ENCODE peak calls at places on chromosomes 4 and X, in seven cellular contexts. A is AG10803, W is fibroblast of lung, V is left lung, H is GM06990, N is cardiac muscle cell, Q is BE2C. M is an unnamed sample.

GRCh38 chr4:2085496-2085901 is 26.4 kb downstream of the NAT8L start:
- DNase-seq in W (no peak), N (no peak), H (no peak), V (peak), Q (no peak), A (no peak), M (no peak)

GRCh38 chr4:4990857-4991540 is 28.3 kb downstream of the CYTL1 start:
- DNase-seq in H (no peak), V (no peak), A (peak), Q (peak), N (peak), W (peak), M (peak)

GRCh38 chr4:127410644-127411043 is 222.1 kb upstream of the INTU start:
- DNase-seq in W (no peak), H (no peak), A (no peak), Q (no peak), N (no peak), V (no peak), M (no peak)

GRCh38 chrX:3638280-3638873 is 75.1 kb downstream of the PRKX start:
- DNase-seq in W (peak), Q (peak), H (no peak), N (peak), A (peak), V (no peak), M (no peak)

GRCh38 chr4:154417358-154417673 is 74.3 kb downstream of the DCHS2 start:
- DNase-seq in V (no peak), W (no peak), Q (no peak), A (no peak), H (no peak), N (no peak), M (no peak)

GRCh38 chr4:83267121-83267834 is 17.3 kb downstream of the COQ2 start:
- DNase-seq in V (no peak), H (no peak), W (peak), N (no peak), Q (no peak), A (peak), M (no peak)

GRCh38 chr4:83757121-83757621 is 221.3 kb downstream of the GPAT3 start:
- DNase-seq in V (no peak), Q (peak), W (no peak), A (peak), N (no peak), H (no peak), M (no peak)

GRCh38 chr4:184420881-184421416 is 53.4 kb downstream of the IRF2 start:
- DNase-seq in W (no peak), A (no peak), V (no peak), H (peak), N (no peak), Q (no peak), M (no peak)

GRCh38 chr4:100605144-100605543 is 87.3 kb upstream of the EMCN start:
- DNase-seq in A (no peak), Q (no peak), H (no peak), W (no peak), N (no peak), V (no peak), M (no peak)

GRCh38 chr4:157590679-157591078 is 370.2 kb downstream of the GRIA2 start:
- DNase-seq in W (no peak), A (no peak), Q (no peak), V (no peak), N (no peak), H (no peak), M (no peak)

GRCh38 chrX:47143894-47144625 is 442 bp downstream of the NDUFB11 start:
- DNase-seq in A (peak), N (peak), V (no peak), H (no peak), W (peak), Q (peak), M (peak)

GRCh38 chr4:185912779-185913178 is 100.8 kb upstream of the SORBS2 start:
- DNase-seq in N (no peak), W (no peak), V (no peak), A (peak), Q (no peak), H (no peak), M (peak)

GRCh38 chr4:1755297-1755696 is 34.0 kb downstream of the TACC3 start:
- DNase-seq in H (no peak), W (no peak), N (no peak), A (no peak), V (no peak), Q (no peak), M (no peak)

GRCh38 chr4:132227349-132228165 is 921.5 kb upstream of the PCDH10 start:
- DNase-seq in N (peak), Q (peak), A (peak), H (no peak), V (peak), W (peak), M (no peak)

GRCh38 chr4:139028191-139028661 is 12.6 kb downstream of the NOCT start:
- DNase-seq in A (no peak), H (no peak), N (peak), W (peak), V (no peak), Q (peak), M (no peak)

GRCh38 chr4:158938462-158939044 is 164.3 kb upstream of the RAPGEF2 start:
- DNase-seq in N (no peak), V (no peak), Q (no peak), W (peak), A (peak), H (no peak), M (no peak)

GRCh38 chr4:186846426-186846825 is 122.8 kb upstream of the FAT1 start:
- DNase-seq in Q (no peak), W (peak), N (no peak), H (no peak), A (no peak), V (no peak), M (no peak)

GRCh38 chrX:109268340-109268739 is 213.5 kb downstream of the GUCY2F start:
- DNase-seq in A (no peak), H (no peak), Q (no peak), V (no peak), N (no peak), W (no peak), M (no peak)

GRCh38 chrX:111560801-111561200 is 49.4 kb downstream of the SERTM2 start:
- DNase-seq in V (no peak), N (no peak), Q (peak), A (no peak), H (no peak), W (no peak), M (no peak)

GRCh38 chr4:76238701-76239100 is 12.8 kb upstream of the FAM47E start:
- DNase-seq in N (no peak), A (no peak), W (no peak), Q (no peak), V (no peak), H (no peak), M (no peak)

GRCh38 chr4:160510925-160511324 is 1408.0 kb downstream of the RAPGEF2 start:
- DNase-seq in H (no peak), W (no peak), N (no peak), A (no peak), V (no peak), Q (no peak), M (no peak)

DNA sequence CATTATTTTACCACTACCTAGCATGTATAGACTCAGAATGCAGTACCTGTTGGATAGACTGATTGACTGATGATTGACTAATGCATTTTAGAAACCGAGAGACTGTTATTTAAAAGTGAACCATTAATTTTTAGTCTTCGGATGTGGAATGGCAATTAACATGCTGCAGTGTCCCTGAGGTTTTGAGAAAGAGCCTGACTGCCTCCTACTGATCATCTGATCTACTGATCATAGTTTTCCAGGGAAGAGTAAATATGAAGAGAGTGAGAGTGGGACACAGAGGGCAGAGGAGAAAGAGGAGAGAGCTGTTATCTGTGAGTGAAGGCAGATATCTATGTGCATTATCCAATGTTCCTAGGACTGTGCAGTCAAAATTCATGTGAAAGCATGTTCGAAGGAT is 764.8 kb downstream of the TRIML1 start:
- DNase-seq in V (no peak), W (no peak), Q (no peak), A (no peak), H (no peak), N (no peak), M (no peak)
- TF ChIP-seq CTCF in V (no peak), W (no peak), Q (no peak), A (no peak), H (no peak), N (no peak), M (no peak)

DNA sequence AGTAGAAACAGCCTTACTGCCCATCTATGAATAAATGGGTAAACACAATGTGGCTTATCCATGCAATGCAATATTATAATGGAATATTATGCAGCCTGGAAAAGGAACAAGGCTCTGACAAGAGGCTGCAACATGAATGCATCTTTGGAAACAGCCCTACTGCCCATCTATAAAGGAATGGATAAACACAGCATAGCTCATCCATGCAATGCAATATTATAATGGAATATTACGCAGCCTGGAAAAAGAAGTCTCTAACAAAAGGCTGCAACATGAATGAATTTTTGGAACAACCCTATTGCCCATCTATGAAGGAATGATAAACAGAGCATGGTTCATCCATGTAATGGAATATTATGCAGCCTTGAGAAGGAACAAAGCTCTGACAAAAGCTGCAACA is 161.0 kb downstream of the CRLF2 start:
- DNase-seq in H (no peak), Q (no peak), A (no peak), N (no peak), V (no peak), W (no peak), M (no peak)
- H3K4me3 ChIP-seq in H (no peak), Q (no peak), A (no peak), N (no peak), V (no peak), W (no peak), M (no peak)

GRCh38 chr4:73990988-73991883 is 3.2 kb upstream of the PPBP start:
- DNase-seq in V (no peak), Q (no peak), W (no peak), A (no peak), H (no peak), N (no peak), M (no peak)
- TF ChIP-seq CTCF in V (no peak), Q (no peak), W (no peak), A (no peak), H (no peak), N (no peak), M (no peak)

GRCh38 chr4:104425003-104425402 is 69.7 kb downstream of the CXXC4 start:
- DNase-seq in A (no peak), H (no peak), N (peak), Q (peak), W (no peak), V (no peak), M (no peak)
- H3K4me3 ChIP-seq in A (no peak), H (no peak), N (no peak), Q (peak), W (peak), V (peak), M (no peak)

GRCh38 chrX:150094996-150095395 is 156.7 kb upstream of the EOLA2 start:
- DNase-seq in A (peak), W (no peak), H (no peak), N (no peak), Q (no peak), V (no peak), M (no peak)
- TF ChIP-seq CTCF in A (no peak), W (no peak), H (no peak), N (no peak), Q (no peak), V (no peak), M (no peak)

GRCh38 chr4:74904509-74904908 is 28.4 kb upstream of the PARM1 start:
- DNase-seq in H (no peak), V (no peak), Q (no peak), A (no peak), N (no peak), W (no peak), M (no peak)

GRCh38 chr4:74897390-74897789 is 35.5 kb upstream of the PARM1 start:
- DNase-seq in W (no peak), A (no peak), V (no peak), N (no peak), H (no peak), Q (no peak), M (no peak)

GRCh38 chr4:74896595-74896994 is 36.3 kb upstream of the PARM1 start:
- DNase-seq in N (no peak), H (no peak), V (no peak), W (no peak), Q (no peak), A (no peak), M (no peak)

GRCh38 chr4:74906771-74907170 is 26.1 kb upstream of the PARM1 start:
- DNase-seq in Q (no peak), A (no peak), W (no peak), V (no peak), N (no peak), H (no peak), M (no peak)

DNA sequence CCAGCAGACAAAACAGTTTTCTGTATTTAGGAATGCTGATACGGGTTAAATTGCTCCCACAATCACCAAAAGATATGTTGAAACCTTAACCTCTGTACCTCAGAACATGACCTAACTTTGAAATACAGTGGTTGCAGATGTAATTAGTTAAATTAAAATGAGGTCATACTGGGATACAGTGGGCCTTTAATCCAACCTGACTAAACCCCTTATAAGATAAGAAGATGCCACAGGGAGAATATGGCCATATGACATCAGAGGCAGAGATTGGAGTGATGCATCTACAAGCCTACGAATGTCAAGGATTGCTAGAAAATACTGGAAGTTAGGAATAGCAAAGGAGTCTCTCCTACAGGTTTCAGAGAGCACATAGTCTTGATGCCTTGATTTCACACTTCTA is 32.1 kb upstream of the PARM1 start:
- DNase-seq in H (no peak), N (no peak), A (no peak), V (no peak), W (no peak), Q (no peak), M (no peak)
- H3K4me3 ChIP-seq in H (no peak), N (no peak), A (no peak), V (no peak), W (no peak), Q (no peak), M (no peak)

DNA sequence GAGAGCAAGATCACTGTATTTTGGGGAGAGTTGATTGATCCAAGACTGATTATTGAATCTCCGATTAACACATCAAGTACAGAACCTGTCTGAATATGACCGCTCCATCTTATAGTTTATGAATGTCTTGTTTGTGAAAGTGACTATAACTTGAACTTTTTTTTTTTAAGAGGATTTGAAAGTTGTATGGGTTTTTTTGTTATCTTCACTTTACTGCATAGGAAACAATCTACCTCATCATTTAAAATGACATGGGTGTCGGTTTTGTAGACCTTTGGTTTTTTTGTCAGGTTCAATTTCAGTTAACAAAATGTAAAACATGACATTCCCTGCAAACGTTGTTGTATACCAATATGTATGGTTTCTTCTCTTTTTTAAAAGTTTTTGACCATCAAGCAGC is 103.0 kb upstream of the NUDT6 start:
- DNase-seq in W (no peak), A (no peak), Q (no peak), N (no peak), H (no peak), V (no peak), M (no peak)
- TF ChIP-seq CTCF in W (no peak), A (no peak), Q (no peak), N (no peak), H (no peak), V (no peak), M (no peak)

GRCh38 chr4:152351080-152351479 is 184.8 kb downstream of the FBXW7 start:
- DNase-seq in A (no peak), H (no peak), Q (no peak), W (no peak), N (no peak), V (no peak), M (no peak)
- H3K4me3 ChIP-seq in A (peak), H (peak), Q (peak), W (peak), N (no peak), V (no peak), M (peak)

DNA sequence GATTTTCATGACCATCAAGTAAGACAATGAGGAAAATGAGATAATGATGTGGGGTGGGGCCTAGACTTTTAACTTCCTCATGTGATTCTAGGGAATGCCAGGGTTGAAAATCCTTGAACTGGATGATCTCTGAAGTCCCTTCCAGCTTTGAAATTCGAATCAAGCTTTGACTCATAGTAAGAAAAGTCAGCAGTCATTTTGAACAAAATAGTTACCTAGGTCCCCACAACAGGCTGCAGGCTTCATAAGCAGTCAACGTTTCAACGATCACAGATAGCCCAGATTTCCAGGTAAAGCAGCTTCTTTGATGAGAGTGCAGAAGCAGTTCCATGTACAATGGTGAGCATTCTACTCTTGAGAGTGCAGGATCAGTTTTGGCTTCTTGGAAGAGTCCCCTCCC is 93.7 kb downstream of the GRIA3 start:
- DNase-seq in W (no peak), Q (no peak), V (no peak), A (no peak), H (no peak), N (no peak), M (no peak)
- TF ChIP-seq CTCF in W (no peak), Q (no peak), V (no peak), A (no peak), H (peak), N (no peak), M (no peak)